ENCODE peak calls at places on chromosomes 7 and 10, in five cellular contexts. N, U, Y, R and H are unnamed samples.

GRCh38 chr7:5419523-5420107 is 4.0 kb downstream of the TNRC18 start:
- DNase-seq in Y (no peak), R (no peak), N (no peak), U (no peak), H (no peak)

GRCh38 chr7:110322796-110323195 is 768.1 kb upstream of the LRRN3 start:
- DNase-seq in Y (no peak), U (no peak), N (no peak), R (no peak), H (no peak)

GRCh38 chr10:70367195-70367796 is 15.1 kb downstream of the LRRC20 start:
- DNase-seq in R (peak; percentile 39), Y (no peak), U (no peak), N (no peak), H (no peak)

GRCh38 chr7:20164420-20165145 is 52.6 kb downstream of the MACC1 start:
- DNase-seq in N (no peak), U (no peak), R (peak; percentile 55), Y (no peak), H (no peak)

GRCh38 chr10:71837085-71837827 is 13.8 kb downstream of the PSAP start:
- DNase-seq in Y (no peak), U (no peak), N (no peak), R (peak; percentile 47), H (peak; percentile 34)

GRCh38 chr10:97109562-97109961 is 76.2 kb downstream of the SLIT1 start:
- DNase-seq in Y (no peak), N (no peak), U (no peak), R (no peak), H (no peak)

GRCh38 chr10:48439031-48439430 is 132.6 kb downstream of the MAPK8 start:
- DNase-seq in U (no peak), Y (no peak), N (no peak), R (peak; percentile 47), H (no peak)

GRCh38 chr7:45623157-45623556 is 49.0 kb downstream of the ADCY1 start:
- DNase-seq in N (no peak), U (no peak), R (no peak), Y (no peak), H (no peak)

GRCh38 chr7:121500659-121501058 is 104.6 kb upstream of the FAM3C start:
- DNase-seq in U (peak; percentile 7), R (peak; percentile 7), Y (no peak), N (no peak), H (peak; percentile 17)

GRCh38 chr10:17737021-17737965 is 14.7 kb upstream of the TMEM236 start:
- DNase-seq in U (no peak), N (no peak), R (no peak), Y (peak; percentile 31), H (no peak)

GRCh38 chr7:68482800-68483199 is 1115.5 kb upstream of the AUTS2 start:
- DNase-seq in U (no peak), N (no peak), Y (no peak), R (no peak), H (no peak)

GRCh38 chr7:143345428-143345900 is 17.0 kb downstream of the FAM131B start:
- DNase-seq in R (no peak), Y (peak; percentile 59), N (peak; percentile 46), U (peak; percentile 73), H (peak; percentile 82)

GRCh38 chr7:140010194-140010895 is 52.4 kb downstream of the PARP12 start:
- DNase-seq in N (no peak), Y (no peak), R (no peak), U (no peak), H (no peak)

GRCh38 chr10:79052311-79053080 is 16.3 kb upstream of the ZMIZ1 start:
- DNase-seq in U (no peak), R (no peak), N (no peak), Y (no peak), H (peak; percentile 54)

GRCh38 chr10:96400465-96400864 is 41.7 kb upstream of the OPALIN start:
- DNase-seq in R (no peak), N (no peak), U (no peak), Y (no peak), H (no peak)

GRCh38 chr10:103884681-103885139 is 29.3 kb upstream of the SH3PXD2A start:
- DNase-seq in N (no peak), U (peak; percentile 21), Y (no peak), R (peak; percentile 12), H (no peak)

GRCh38 chr10:110993024-110993693 is 73.8 kb downstream of the SHOC2 start:
- DNase-seq in N (peak; percentile 0), R (peak; percentile 72), Y (peak; percentile 52), U (peak; percentile 6), H (peak; percentile 43)

GRCh38 chr7:43590862-43591550 is 8.1 kb downstream of the STK17A start:
- DNase-seq in R (no peak), Y (no peak), N (no peak), U (peak; percentile 34), H (peak; percentile 77)

GRCh38 chr7:92402920-92403759 is 44.1 kb upstream of the GATAD1 start:
- DNase-seq in Y (no peak), R (peak; percentile 21), N (no peak), U (no peak), H (no peak)

GRCh38 chr7:136150311-136150710 is 173.2 kb upstream of the MTPN start:
- DNase-seq in R (no peak), U (no peak), N (no peak), Y (no peak), H (no peak)

GRCh38 chr10:3111626-3112220 is 44.4 kb downstream of the PFKP start:
- DNase-seq in U (no peak), R (no peak), Y (no peak), N (no peak), H (no peak)

GRCh38 chr10:71971769-71972555 is 7.8 kb downstream of the CHST3 start:
- DNase-seq in R (no peak), Y (no peak), U (no peak), N (no peak), H (peak; percentile 37)

GRCh38 chr7:154353385-154353784 is 301.2 kb downstream of the DPP6 start:
- DNase-seq in Y (no peak), U (no peak), R (no peak), N (no peak), H (no peak)

GRCh38 chr7:127844165-127844564 is 187.1 kb downstream of the LRRC4 start:
- DNase-seq in R (no peak), Y (no peak), N (no peak), U (no peak), H (no peak)

GRCh38 chr7:127887631-127888030 is 143.6 kb downstream of the LRRC4 start:
- DNase-seq in Y (no peak), R (no peak), N (no peak), U (no peak), H (no peak)